ENCODE peak calls at places on chromosomes 16 and 17, in six cellular contexts. O is AG09319, W is astrocyte, F is WERI-Rb-1, S is cardiac fibroblast, P is esophagus squamous epithelium. Q is an unnamed sample.

GRCh38 chr16:89256651-89257254 is 39.2 kb downstream of the ZNF778 start:
- DNase-seq in P (no peak), W (peak), S (peak), F (no peak), O (no peak), Q (peak)

GRCh38 chr17:4098516-4099209 is 44.2 kb downstream of the ZZEF1 start:
- DNase-seq in W (no peak), F (no peak), S (no peak), P (no peak), O (no peak), Q (no peak)

GRCh38 chr16:5056347-5056746 is 9.4 kb downstream of the C16orf89 start:
- DNase-seq in W (no peak), S (no peak), F (peak), P (no peak), O (no peak), Q (peak)

GRCh38 chr17:76337413-76337777 is 16.3 kb downstream of the PRPSAP1 start:
- DNase-seq in P (no peak), F (no peak), S (no peak), O (no peak), W (peak), Q (peak)

GRCh38 chr16:11328172-11329079 is 16.8 kb upstream of the RMI2 start:
- DNase-seq in O (peak), F (no peak), S (peak), P (peak), W (peak), Q (peak)

GRCh38 chr16:53090591-53091507 is 36.1 kb downstream of the CHD9 start:
- DNase-seq in F (no peak), W (peak), S (peak), O (peak), P (peak), Q (no peak)

GRCh38 chr17:77841742-77842141 is 116.8 kb upstream of the TNRC6C start:
- DNase-seq in F (no peak), P (no peak), W (no peak), S (no peak), O (no peak), Q (no peak)

GRCh38 chr16:89864421-89864820 is 9.0 kb upstream of the TCF25 start:
- DNase-seq in W (peak), P (no peak), F (no peak), S (no peak), O (no peak), Q (no peak)

GRCh38 chr17:52134641-52135040 is 23.9 kb downstream of the CA10 start:
- DNase-seq in W (no peak), O (no peak), S (no peak), P (no peak), F (no peak), Q (no peak)

GRCh38 chr17:59504821-59505220 is 60.6 kb upstream of the DHX40 start:
- DNase-seq in W (no peak), S (no peak), F (no peak), O (no peak), P (no peak), Q (no peak)

DNA sequence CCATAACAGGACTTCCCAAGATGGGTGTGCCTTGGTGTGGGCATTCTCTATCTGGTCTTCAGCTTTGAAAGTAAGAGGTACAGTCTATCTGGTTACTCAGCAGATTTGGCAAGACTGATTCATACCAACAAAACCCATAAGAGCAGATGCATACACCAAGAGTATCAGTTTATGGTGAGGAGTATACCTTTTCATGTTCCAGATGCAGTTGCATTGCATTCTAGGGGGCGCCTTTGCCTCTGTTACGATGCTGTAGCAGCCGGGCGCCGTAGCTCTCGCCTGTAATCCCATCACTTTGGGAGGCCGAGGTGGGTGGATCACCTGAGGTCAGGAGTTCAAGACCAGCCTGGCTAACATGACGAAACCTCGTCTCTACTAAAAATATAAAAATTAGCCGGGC is 31.1 kb upstream of the CARMIL2 start:
- DNase-seq in F (peak), W (no peak), P (no peak), O (no peak), S (no peak), Q (peak)
- TF ChIP-seq CTCF in F (peak), W (no peak), P (no peak), O (no peak), S (no peak), Q (no peak)

GRCh38 chr16:85563031-85563430 is 50.1 kb upstream of the GSE1 start:
- DNase-seq in W (no peak), O (no peak), F (no peak), P (no peak), S (no peak), Q (no peak)

GRCh38 chr16:85564277-85565051 is 48.7 kb upstream of the GSE1 start:
- DNase-seq in S (no peak), P (no peak), F (no peak), W (no peak), O (no peak), Q (peak)

GRCh38 chr16:85562102-85562786 is 50.9 kb upstream of the GSE1 start:
- DNase-seq in O (no peak), P (no peak), S (no peak), W (no peak), F (peak), Q (no peak)

GRCh38 chr16:85565340-85565739 is 47.8 kb upstream of the GSE1 start:
- DNase-seq in F (no peak), P (no peak), O (no peak), W (no peak), S (no peak), Q (no peak)

GRCh38 chr16:85563515-85564276 is 49.4 kb upstream of the GSE1 start:
- DNase-seq in O (no peak), F (no peak), S (peak), P (no peak), W (no peak), Q (peak)
- TF ChIP-seq CTCF in O (no peak), F (no peak), S (peak), P (no peak), W (no peak), Q (no peak)

GRCh38 chr17:80263253-80264047 is 2.8 kb downstream of the RNF213 start:
- DNase-seq in O (peak), W (no peak), F (peak), P (peak), S (peak), Q (peak)
- TF ChIP-seq CTCF in O (no peak), W (no peak), F (no peak), P (no peak), S (no peak), Q (no peak)

DNA sequence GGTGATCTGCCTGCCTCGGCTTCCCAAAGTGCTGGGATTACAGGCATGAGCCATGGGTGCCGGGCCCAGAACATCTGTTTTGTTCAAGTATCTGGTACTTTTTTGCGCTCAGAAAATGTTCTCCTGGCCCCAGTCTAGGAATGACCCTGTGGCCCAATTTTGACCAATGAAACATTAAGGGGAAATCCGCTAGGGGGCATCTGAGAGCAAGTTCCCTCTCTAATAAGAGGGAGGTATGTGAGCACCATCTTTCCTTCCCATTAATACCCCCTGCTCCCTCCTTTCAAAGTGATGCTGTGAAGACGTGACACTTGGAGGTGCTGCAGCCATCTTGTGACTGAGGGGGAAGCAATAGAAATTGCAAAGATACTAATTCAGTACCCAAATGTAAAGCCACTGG is 16.5 kb upstream of the CLEC3A start:
- DNase-seq in W (no peak), O (no peak), P (no peak), S (no peak), F (peak), Q (no peak)
- TF ChIP-seq CTCF in W (no peak), O (peak), P (no peak), S (no peak), F (peak), Q (no peak)

GRCh38 chr17:1170739-1171138 is 9.0 kb downstream of the ABR start:
- DNase-seq in F (no peak), W (no peak), S (no peak), O (no peak), P (no peak), Q (no peak)
- TF ChIP-seq CTCF in F (peak), W (no peak), S (no peak), O (no peak), P (no peak), Q (no peak)

DNA sequence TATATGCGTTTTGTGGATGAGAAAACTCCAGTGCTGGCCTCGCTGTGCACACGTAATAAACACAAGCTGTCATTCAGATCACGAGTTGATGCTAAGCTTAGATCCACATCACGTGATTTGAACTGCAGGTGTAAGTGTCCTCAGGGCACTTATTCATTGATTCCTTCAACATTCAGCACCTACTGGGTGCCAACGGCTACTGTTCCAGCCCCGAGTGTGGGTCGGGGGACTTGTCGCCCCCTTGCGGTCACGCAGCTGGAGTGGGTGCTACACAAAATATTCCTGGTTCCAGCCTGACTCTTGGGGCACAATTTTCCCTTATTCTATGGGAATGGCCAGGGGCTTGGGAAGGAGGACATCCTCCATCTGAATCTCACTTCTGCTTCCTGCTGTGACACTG is 29.9 kb upstream of the GINS2 start:
- DNase-seq in W (no peak), P (no peak), S (no peak), F (no peak), O (no peak), Q (peak)
- TF ChIP-seq CTCF in W (peak), P (no peak), S (peak), F (no peak), O (peak), Q (peak)

GRCh38 chr16:85524630-85525463 is 88.3 kb upstream of the GSE1 start:
- DNase-seq in S (peak), W (peak), F (no peak), O (no peak), P (no peak), Q (peak)
- TF ChIP-seq CTCF in S (no peak), W (no peak), F (no peak), O (no peak), P (no peak), Q (no peak)

DNA sequence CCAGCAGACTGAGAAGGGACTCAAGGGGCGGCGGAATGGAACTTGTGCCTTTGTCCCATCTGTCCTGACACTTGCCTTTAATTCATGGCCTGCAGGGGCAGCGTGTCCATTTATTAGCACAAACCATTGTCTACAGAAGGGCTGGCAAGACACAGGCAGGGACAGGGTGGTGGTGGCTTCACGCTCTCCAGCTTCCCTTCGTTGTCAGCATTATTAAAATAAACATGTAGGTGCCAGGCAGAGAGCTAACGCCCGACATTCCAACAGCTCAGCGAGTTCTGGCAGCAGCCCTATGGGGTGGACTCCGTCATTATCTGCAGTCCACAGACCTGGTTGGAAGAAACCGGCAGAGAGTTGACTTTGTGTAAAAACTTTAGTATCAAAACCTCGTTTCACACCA is 16.3 kb downstream of the DNAI2 start:
- DNase-seq in O (no peak), S (no peak), W (no peak), F (peak), P (no peak), Q (no peak)
- TF ChIP-seq CTCF in O (no peak), S (no peak), W (no peak), F (peak), P (no peak), Q (peak)

Q was measured in Calu3.